ENCODE peak calls at places on chromosomes 7 and 10, in eight cellular contexts. L is cardiac muscle cell, B is A549, X is transverse colon, C is right atrium auricular region, E is fibroblast of lung, I is prostate gland, Y is HCT116. P is an unnamed sample. For H3K4me1, the result is how much of the 10 kb centered on the place peaks cover.

GRCh38 chr10:69657417-69657816 is 27.4 kb downstream of the FAM241B start:
- DNase-seq in E (no peak), I (no peak), C (no peak), L (no peak), B (no peak), Y (no peak), X (no peak), P (no peak)

GRCh38 chr7:23062452-23062851 is 43.1 kb upstream of the KLHL7 start:
- DNase-seq in L (peak), E (peak), B (peak), I (no peak), Y (no peak), C (no peak), X (no peak), P (no peak)

GRCh38 chr7:28160551-28160991 is 20.0 kb downstream of the JAZF1 start:
- DNase-seq in I (no peak), C (no peak), B (no peak), L (no peak), X (no peak), E (peak), Y (no peak), P (no peak)

GRCh38 chr10:63260860-63261251 is 127.7 kb downstream of the NRBF2 start:
- DNase-seq in L (no peak), X (no peak), E (no peak), B (no peak), C (no peak), I (no peak), Y (no peak), P (no peak)

GRCh38 chr7:142671506-142671905 is 77.8 kb upstream of the PRSS1 start:
- DNase-seq in Y (no peak), L (no peak), X (no peak), B (no peak), I (no peak), E (no peak), C (no peak), P (no peak)

GRCh38 chr10:131872837-131873375 is 27.9 kb upstream of the PPP2R2D start:
- DNase-seq in C (no peak), X (no peak), E (no peak), I (no peak), Y (no peak), B (no peak), L (no peak), P (no peak)

GRCh38 chr7:80184693-80185092 is 50.1 kb downstream of the GNAI1 start:
- DNase-seq in X (no peak), B (no peak), C (no peak), L (no peak), Y (peak), E (no peak), I (no peak), P (no peak)

GRCh38 chr10:96995851-96996250 is 163.8 kb downstream of the LCOR start:
- DNase-seq in X (no peak), L (no peak), Y (no peak), C (no peak), I (no peak), B (no peak), E (peak), P (no peak)

GRCh38 chr7:106891545-106892410 is 26.7 kb downstream of the PIK3CG start:
- DNase-seq in B (no peak), C (no peak), Y (no peak), E (no peak), I (no peak), L (peak), X (no peak), P (no peak)

GRCh38 chr7:111867348-111867931 is 305.1 kb upstream of the IMMP2L start:
- DNase-seq in E (no peak), L (peak), Y (no peak), X (no peak), C (no peak), I (no peak), B (no peak), P (no peak)

GRCh38 chr7:4210821-4211220 is 471.3 kb upstream of the FOXK1 start:
- DNase-seq in X (no peak), B (no peak), E (no peak), Y (no peak), I (no peak), C (no peak), L (no peak), P (no peak)

DNA sequence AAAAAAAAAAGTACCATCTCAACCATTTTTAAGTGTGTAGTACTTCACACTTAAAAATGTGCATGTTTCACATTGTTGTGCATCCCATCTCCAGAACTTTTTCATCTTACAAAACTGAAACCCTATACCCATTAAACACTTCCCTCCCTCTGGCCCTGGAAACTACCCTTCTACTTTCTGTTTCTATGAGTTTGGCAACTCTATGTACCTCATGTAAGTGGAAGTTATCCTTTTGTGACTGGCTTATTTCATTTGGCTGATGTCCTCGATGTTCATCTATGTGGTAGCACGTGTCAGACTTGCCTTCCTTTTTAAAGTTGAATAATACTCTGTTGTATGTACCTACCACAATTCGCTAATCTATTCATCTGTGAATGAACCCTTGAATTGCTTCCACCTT is 12.2 kb downstream of the KCNMA1 start:
- DNase-seq in L (no peak), X (no peak), E (no peak), B (no peak), C (no peak), Y (no peak), I (no peak), P (no peak)
- H3K4me1 ChIP-seq in L (under half), X (under half), E (under half), B (under half), C (under half), Y (under half), I (under half), P (under half)

DNA sequence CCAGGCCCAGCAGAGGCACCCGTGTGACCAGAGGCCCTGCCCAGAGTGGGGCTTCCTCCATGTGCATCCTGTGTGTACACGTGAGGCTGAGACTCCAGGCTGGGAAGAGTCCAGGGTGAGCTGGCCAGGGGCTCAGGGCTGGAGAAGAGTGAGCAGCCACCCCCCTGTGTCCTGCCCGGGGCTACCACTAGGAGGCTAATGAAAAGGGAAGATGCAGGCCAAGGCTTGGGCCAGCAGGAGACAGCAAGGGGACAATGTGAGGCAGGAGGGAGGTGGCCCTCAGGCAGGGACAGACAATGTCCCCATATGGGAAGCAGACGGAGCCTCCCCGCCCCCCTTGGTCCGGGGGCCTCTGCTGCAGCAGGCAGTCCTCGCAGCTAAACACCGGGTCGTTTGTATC is 102.0 kb downstream of the HIF1AN start:
- DNase-seq in L (peak), E (no peak), X (no peak), Y (peak), B (peak), I (no peak), C (no peak), P (no peak)
- H3K4me3 ChIP-seq in L (no peak), E (no peak), X (no peak), Y (no peak), B (no peak), I (no peak), C (no peak), P (no peak)

GRCh38 chr10:103184615-103185014 is 8.5 kb downstream of the NT5C2 start:
- DNase-seq in X (no peak), Y (no peak), B (no peak), I (peak), L (peak), E (peak), C (no peak), P (no peak)
- H3K4me1 ChIP-seq in X (under half), Y (under half), B (half or more), I (under half), L (under half), E (under half), C (half or more), P (under half)

GRCh38 chr7:144087230-144087629 is 1.2 kb downstream of the OR2A12 start:
- DNase-seq in B (no peak), X (no peak), L (no peak), E (no peak), I (no peak), Y (no peak), C (no peak), P (no peak)

GRCh38 chr7:144086730-144087129 is 652 bp downstream of the OR2A12 start:
- DNase-seq in E (no peak), B (no peak), C (no peak), I (no peak), Y (no peak), X (no peak), L (no peak), P (no peak)

GRCh38 chr7:144090667-144091066 is 4.6 kb downstream of the OR2A12 start:
- DNase-seq in B (no peak), X (no peak), Y (no peak), E (no peak), L (no peak), C (no peak), I (no peak), P (no peak)

DNA sequence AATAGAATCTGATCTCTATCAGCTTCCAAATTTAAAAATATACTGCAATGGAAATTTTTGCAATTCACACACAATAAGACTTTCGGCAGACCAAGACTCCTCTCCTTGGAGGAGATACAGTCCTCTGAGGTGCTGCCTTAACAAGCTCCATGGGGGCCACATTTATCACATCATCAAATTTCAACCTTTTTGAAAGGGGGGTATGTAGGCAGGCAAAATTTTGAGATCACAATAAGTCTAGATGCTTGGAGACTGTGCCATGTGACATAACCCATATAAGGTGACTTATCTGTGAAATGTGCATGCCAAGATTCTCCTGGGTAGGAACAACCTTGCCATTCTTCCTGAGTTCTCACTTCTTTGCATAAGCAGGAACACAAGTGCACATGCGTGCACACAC is at the start of gene OR2A12:
- DNase-seq in B (no peak), I (no peak), X (no peak), L (no peak), C (no peak), E (no peak), Y (no peak), P (no peak)
- H3K4me3 ChIP-seq in B (no peak), I (no peak), X (no peak), L (no peak), C (no peak), E (no peak), Y (no peak), P (no peak)

DNA sequence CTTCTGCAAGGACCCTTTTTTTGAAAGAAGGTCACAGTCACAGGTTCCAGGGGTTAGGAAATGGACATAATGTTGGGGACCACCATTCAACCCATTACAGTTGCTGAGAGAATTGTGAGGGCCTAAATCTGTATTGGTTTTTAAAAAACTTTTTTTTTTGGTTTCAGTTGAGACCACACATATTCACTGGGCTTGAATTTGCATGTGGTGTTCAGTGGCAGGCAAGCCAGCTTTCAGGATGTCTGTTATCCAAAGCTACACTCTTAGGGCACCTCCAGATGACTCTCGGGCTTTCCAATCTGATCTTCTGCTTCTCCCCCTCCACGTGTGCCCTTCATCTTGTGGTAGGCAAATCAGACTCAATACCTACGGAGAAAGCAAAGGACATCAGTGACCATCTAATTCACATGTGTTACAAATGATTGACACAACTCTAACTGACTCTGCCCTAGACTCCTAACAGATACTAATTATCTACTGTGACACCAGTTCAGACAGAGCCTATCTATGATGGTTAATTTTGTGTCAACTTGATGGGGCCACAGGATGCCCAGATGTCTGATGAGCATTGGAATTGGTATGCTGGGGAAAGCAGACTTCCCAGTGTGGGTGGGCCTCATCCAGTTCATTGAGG is 93.3 kb upstream of the ELMO1 start:
- DNase-seq in Y (no peak), C (no peak), E (no peak), B (no peak), X (no peak), I (no peak), L (no peak), P (no peak)
- H3K4me1 ChIP-seq in Y (under half), C (under half), E (under half), B (under half), X (under half), I (under half), L (under half), P (under half)

GRCh38 chr10:14010827-14011574 is 319.7 kb downstream of the FRMD4A start:
- DNase-seq in L (no peak), I (no peak), C (no peak), X (no peak), Y (no peak), E (no peak), B (no peak), P (no peak)

GRCh38 chr10:14014423-14014822 is 316.3 kb downstream of the FRMD4A start:
- DNase-seq in L (no peak), E (no peak), Y (no peak), C (no peak), B (no peak), X (no peak), I (no peak), P (no peak)

GRCh38 chr10:14008648-14009072 is 322.1 kb downstream of the FRMD4A start:
- DNase-seq in X (no peak), Y (no peak), L (no peak), B (no peak), E (no peak), I (no peak), C (no peak), P (no peak)

GRCh38 chr10:14010083-14010551 is 320.6 kb downstream of the FRMD4A start:
- DNase-seq in Y (no peak), L (peak), I (no peak), B (no peak), E (peak), X (no peak), C (no peak), P (no peak)

GRCh38 chr10:14009315-14010082 is 321.2 kb downstream of the FRMD4A start:
- DNase-seq in E (peak), C (no peak), Y (no peak), X (no peak), B (no peak), I (no peak), L (peak), P (no peak)
- H3K4me3 ChIP-seq in E (peak), C (peak), Y (no peak), X (peak), B (no peak), I (no peak), L (no peak), P (no peak)

DNA sequence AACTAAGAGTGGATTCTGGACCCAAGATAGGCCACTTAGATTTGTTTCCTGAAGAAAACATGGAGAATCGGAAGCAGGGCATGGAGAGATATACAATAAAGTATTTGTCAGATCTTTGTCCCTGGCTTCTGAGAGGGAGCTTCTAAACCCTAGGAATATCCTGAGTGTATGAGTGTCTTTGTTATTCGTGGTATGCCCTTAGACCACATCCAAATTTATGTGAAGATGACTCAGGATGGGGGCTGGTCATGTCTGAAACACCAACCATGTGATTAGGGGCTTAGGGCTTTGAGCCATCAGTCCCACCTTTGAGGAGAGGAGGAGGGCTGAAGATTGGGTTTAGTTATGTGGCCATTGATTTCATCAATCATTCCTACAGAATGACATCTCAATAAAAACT is 69.7 kb upstream of the PLPP4 start:
- DNase-seq in B (no peak), L (no peak), C (no peak), X (no peak), I (no peak), E (peak), Y (no peak), P (no peak)
- H3K4me1 ChIP-seq in B (under half), L (under half), C (under half), X (under half), I (under half), E (under half), Y (under half), P (under half)

DNA sequence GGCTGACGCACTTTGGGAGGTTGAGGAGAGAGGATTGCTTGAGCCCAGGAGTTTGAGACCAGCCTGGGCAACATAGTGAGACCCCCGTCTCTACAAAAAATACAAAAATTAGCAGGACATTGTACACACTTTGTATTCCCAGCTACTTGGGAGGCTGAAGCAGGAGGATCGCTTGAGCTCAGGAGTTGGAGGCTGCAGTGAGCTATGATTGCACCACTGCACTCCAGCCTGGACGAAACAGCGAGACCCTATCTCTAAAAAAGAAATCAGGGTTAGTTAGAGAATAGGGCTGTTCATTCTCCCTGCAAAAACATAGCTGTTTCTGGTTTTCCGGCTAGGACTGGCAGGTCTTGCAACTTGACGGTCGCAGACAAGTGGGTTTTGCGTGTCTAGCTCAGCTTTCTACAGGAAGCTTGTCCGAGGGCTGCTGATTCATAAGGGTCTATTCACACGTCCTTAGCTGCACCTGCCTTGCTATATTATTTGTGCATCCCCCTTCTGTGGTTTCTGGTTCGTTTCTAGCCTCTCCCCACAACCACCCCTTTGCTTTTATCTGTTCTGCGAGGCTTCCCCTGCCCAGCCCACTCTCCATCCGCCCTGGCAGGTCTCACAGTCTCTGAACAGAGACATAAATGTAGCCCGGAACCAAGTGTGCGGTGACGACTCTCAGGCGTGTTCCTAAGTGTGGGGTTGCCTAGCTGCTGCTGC is 10.7 kb downstream of the AMZ1 start:
- DNase-seq in X (no peak), I (no peak), C (no peak), L (no peak), E (peak), Y (no peak), B (no peak), P (no peak)
- H3K4me3 ChIP-seq in X (no peak), I (no peak), C (no peak), L (no peak), E (no peak), Y (no peak), B (no peak), P (no peak)

GRCh38 chr10:80200259-80200658 is 5.1 kb downstream of the ANXA11 start:
- DNase-seq in E (no peak), Y (no peak), C (no peak), X (no peak), B (no peak), I (no peak), L (no peak), P (no peak)
- H3K4me1 ChIP-seq in E (under half), Y (half or more), C (half or more), X (half or more), B (half or more), I (under half), L (half or more), P (under half)

DNA sequence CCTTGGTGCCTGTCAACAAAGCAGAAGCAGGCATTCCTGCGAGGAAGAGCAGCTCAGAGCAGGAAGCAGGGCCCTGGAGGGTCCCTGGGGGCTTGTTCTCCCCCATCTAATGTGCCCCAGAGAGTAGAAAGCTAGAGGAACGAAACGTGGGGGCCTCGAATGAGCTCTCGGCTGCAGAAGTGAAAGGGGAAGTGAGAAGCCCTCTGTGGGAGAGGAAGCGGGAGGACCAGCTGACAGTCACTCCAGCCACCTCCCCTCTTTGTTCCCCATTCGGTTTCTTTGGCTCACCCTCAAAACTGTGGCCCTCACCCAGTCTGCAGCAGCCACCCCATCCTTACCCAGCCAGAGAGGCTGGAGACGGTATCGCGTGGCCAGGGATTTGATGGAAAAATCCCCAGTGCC is 25.0 kb downstream of the C10orf105 start:
- DNase-seq in Y (no peak), I (no peak), X (peak), L (no peak), B (no peak), C (no peak), E (no peak), P (no peak)
- H3K4me3 ChIP-seq in Y (no peak), I (no peak), X (no peak), L (no peak), B (no peak), C (no peak), E (no peak), P (no peak)

P was measured in iPS DF 6.9.